ENCODE peak calls at places on chromosomes 5 and 9, in four cellular contexts. B, O, T and L are unnamed samples.

GRCh38 chr5:79229357-79230174 is 6.4 kb upstream of the JMY start:
- DNase-seq in O (no peak), B (no peak), T (peak; percentile 30), L (peak; percentile 26)

GRCh38 chr9:124015661-124016131 is 4.1 kb downstream of the LHX2 start:
- DNase-seq in B (peak; percentile 50), T (no peak), O (peak; percentile 74), L (no peak)

GRCh38 chr5:126965061-126965475 is 65.3 kb downstream of the MARCHF3 start:
- DNase-seq in B (no peak), O (no peak), T (peak; percentile 94), L (peak; percentile 80)

GRCh38 chr9:69036319-69036718 is 767 bp downstream of the FXN start:
- DNase-seq in B (peak; percentile 18), T (no peak), O (no peak), L (no peak)

GRCh38 chr5:108634251-108634950 is 113.3 kb upstream of the FER start:
- DNase-seq in O (no peak), T (no peak), B (no peak), L (peak; percentile 25)

GRCh38 chr5:140926903-140927573 is 939 bp downstream of the PCDHAC1 start:
- DNase-seq in T (peak; percentile 8), O (peak; percentile 72), B (peak; percentile 70), L (no peak)

GRCh38 chr5:115992848-115993350 is 30.6 kb downstream of the LVRN start:
- DNase-seq in B (no peak), T (no peak), O (no peak), L (no peak)

GRCh38 chr9:111038336-111039202 is at the start of gene LPAR1:
- DNase-seq in O (peak; percentile 72), B (peak; percentile 89), T (peak; percentile 76), L (peak; percentile 47)

GRCh38 chr5:38871790-38872551 is 26.2 kb downstream of the OSMR start:
- DNase-seq in O (no peak), T (peak; percentile 99), B (no peak), L (peak; percentile 99)

GRCh38 chr9:107488400-107489143 is 997 bp downstream of the KLF4 start:
- DNase-seq in B (peak; percentile 64), T (peak; percentile 79), O (peak; percentile 68), L (peak; percentile 16)

GRCh38 chr9:87664153-87665060 is 61.5 kb upstream of the CTSL start:
- DNase-seq in T (no peak), O (no peak), B (no peak), L (no peak)

GRCh38 chr5:38553001-38553521 is 3.4 kb downstream of the LIFR start:
- DNase-seq in O (no peak), T (no peak), B (no peak), L (no peak)

GRCh38 chr5:10250804-10251276 is 760 bp downstream of the CCT5 start:
- DNase-seq in T (peak; percentile 33), O (no peak), B (peak; percentile 31), L (no peak)

GRCh38 chr5:24428345-24428744 is 216.4 kb downstream of the CDH10 start:
- DNase-seq in T (no peak), B (no peak), O (no peak), L (no peak)

GRCh38 chr5:95718203-95718602 is 12.9 kb upstream of the RHOBTB3 start:
- DNase-seq in T (no peak), O (no peak), B (no peak), L (no peak)

GRCh38 chr5:127536687-127537086 is 19.2 kb downstream of the PRRC1 start:
- DNase-seq in B (no peak), O (no peak), T (peak; percentile 34), L (peak; percentile 6)

GRCh38 chr5:169296456-169297220 is 4.3 kb downstream of the SLIT3 start:
- DNase-seq in T (peak; percentile 84), B (no peak), O (no peak), L (peak; percentile 57)

GRCh38 chr9:89872913-89873707 is 268.3 kb downstream of the GADD45G start:
- DNase-seq in B (no peak), O (peak; percentile 33), T (no peak), L (no peak)

DNA sequence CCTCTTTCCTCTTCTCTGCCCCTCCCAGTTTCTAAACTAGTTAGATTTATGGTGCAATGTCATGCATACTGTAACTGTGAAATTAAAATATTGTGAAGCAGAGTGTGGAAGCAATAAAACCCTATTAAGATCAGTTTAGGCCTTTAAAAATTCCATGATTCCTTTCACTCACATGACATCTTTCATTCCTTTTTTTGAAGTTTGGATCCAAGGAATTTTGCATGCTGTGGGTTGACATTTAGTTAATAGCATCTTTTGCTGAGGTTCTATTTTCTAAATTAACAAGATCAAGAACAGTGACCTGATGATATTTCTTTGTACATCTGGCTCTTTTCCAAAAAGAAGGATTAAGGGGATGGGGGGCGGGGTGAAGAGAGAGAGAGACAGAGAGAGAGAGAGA is 13.7 kb downstream of the FOXD1 start:
- DNase-seq in B (no peak), T (no peak), O (no peak), L (no peak)
- H3K27me3 ChIP-seq in B (peaks cover 100% of the 10 kb centered on the region), T (peaks cover 12% of the 10 kb centered on the region), O (peaks cover 74% of the 10 kb centered on the region), L (no peaks in the 10 kb centered on the region)

GRCh38 chr5:56161927-56162326 is 71.2 kb downstream of the ANKRD55 start:
- DNase-seq in B (peak; percentile 8), T (no peak), O (no peak), L (no peak)

GRCh38 chr5:56160723-56161445 is 72.2 kb downstream of the ANKRD55 start:
- DNase-seq in T (no peak), B (no peak), O (no peak), L (no peak)

GRCh38 chr5:56159521-56159947 is 73.6 kb downstream of the ANKRD55 start:
- DNase-seq in O (no peak), T (no peak), B (no peak), L (peak; percentile 52)

GRCh38 chr5:56164371-56164770 is 68.8 kb downstream of the ANKRD55 start:
- DNase-seq in T (peak; percentile 46), B (peak; percentile 3), O (no peak), L (no peak)

DNA sequence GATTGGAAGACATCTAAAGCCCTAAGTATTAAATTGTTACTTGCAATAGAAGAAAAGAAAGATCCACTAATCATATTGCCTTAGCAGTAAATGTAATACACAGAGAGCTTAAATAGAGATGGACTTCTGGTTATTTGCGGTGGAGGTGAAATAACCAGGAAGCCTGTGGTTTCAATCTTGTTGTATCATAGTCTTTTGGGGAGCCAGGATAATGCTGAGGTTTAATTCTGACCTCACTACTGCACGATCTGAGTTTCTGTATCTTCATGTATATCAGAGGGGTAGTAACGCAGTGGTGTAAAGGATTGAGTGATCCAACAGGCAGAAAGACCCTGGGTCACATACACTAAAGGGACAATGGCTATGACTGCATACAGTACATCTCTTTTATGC is 71.7 kb downstream of the ANKRD55 start:
- DNase-seq in B (no peak), O (no peak), T (no peak), L (no peak)
- TF ChIP-seq EZH2 in B (no peak), O (no peak), T (no peak), L (no peak)

DNA sequence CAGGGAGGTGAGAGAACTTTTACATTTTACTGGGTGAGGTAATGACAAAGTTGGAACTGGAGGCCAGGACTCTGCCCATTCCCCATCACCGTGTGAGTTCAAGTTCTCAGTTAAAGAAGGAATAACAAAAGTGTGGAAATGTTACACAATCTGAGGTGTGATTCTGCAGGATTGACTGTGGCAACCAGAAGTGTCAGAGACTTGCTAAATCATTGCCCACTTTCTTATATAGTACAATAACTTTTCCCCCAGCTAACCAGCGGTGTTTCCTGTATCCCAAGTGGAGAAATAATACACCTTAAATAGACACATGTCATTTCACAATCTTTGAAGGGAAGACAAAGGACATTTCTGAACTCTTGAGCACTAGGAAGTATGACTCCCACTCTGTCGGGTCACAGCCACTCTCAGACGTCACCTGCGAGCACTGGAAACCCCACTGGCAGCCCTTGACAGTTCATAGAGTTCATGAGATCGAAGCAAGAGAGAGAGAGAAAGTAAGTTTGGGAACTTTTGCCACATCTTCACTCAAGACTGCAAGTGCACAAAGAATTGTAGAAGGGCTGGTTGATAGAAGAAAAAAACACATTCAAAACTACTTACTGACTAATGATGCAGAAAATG is 28.4 kb downstream of the PAX5 start:
- DNase-seq in T (no peak), B (no peak), O (no peak), L (no peak)
- H3K27me3 ChIP-seq in T (peaks cover 32% of the 10 kb centered on the region), B (peaks cover 85% of the 10 kb centered on the region), O (peaks cover 48% of the 10 kb centered on the region), L (peaks cover 86% of the 10 kb centered on the region)

GRCh38 chr5:1446602-1447343 is 1.5 kb upstream of the SLC6A3 start:
- DNase-seq in B (peak; percentile 18), T (no peak), O (no peak), L (no peak)

GRCh38 chr5:1445313-1445894 is at the start of gene SLC6A3:
- DNase-seq in O (peak; percentile 84), T (no peak), B (peak; percentile 93), L (no peak)

GRCh38 chr5:1444361-1445189 is 665 bp downstream of the SLC6A3 start:
- DNase-seq in B (peak; percentile 42), O (no peak), T (no peak), L (no peak)

GRCh38 chr5:1447772-1448361 is 2.6 kb upstream of the SLC6A3 start:
- DNase-seq in T (no peak), B (no peak), O (peak; percentile 20), L (no peak)

GRCh38 chr5:1445895-1446601 is 808 bp upstream of the SLC6A3 start:
- DNase-seq in B (peak; percentile 49), T (no peak), O (peak; percentile 71), L (no peak)
- TF ChIP-seq EZH2 in B (peak; percentile 96), T (peak; percentile 97), O (peak; percentile 67), L (peak; percentile 92)

DNA sequence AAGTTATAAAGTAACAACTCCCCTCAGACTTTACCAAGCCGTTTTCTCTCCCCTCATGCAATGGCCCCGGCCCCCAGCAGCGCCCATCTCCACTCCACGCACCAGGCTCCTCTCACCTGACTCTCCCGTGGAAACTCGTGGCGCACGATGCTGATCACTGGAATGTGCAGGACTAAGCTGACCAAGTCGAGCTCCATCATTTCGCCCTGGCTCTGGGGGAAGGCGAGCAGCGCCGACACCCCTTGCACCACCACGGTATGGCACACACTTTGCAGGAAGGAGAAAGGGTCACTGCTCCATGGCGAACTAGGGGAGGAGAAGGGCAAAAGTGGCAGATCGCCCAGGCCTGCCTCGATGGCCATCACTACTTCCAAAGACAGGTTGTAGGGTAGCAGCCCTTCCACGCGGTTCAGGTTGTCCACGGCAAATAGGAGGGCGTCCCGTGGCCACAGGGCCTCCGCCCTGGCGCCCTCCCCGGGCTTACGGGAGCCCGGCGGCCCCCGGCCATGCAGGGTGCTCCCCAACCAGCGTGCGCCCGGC is 1.2 kb downstream of the GRIN3A start:
- DNase-seq in O (peak; percentile 49), B (peak; percentile 11), T (no peak), L (no peak)
- H3K27me3 ChIP-seq in O (peaks cover 44% of the 10 kb centered on the region), B (peaks cover 100% of the 10 kb centered on the region), T (peaks cover 4% of the 10 kb centered on the region), L (peaks cover 25% of the 10 kb centered on the region)

GRCh38 chr9:70802206-70802605 is 319.2 kb downstream of the TRPM3 start:
- DNase-seq in O (no peak), B (no peak), T (peak; percentile 22), L (peak; percentile 44)
- TF ChIP-seq EZH2 in O (no peak), B (no peak), T (no peak), L (no peak)

GRCh38 chr9:17813798-17814197 is 234.9 kb downstream of the SH3GL2 start:
- DNase-seq in T (no peak), O (no peak), B (no peak), L (no peak)
- H3K27me3 ChIP-seq in T (no peaks in the 10 kb centered on the region), O (no peaks in the 10 kb centered on the region), B (no peaks in the 10 kb centered on the region), L (peaks cover 17% of the 10 kb centered on the region)

GRCh38 chr9:131545786-131546335 is 538 bp downstream of the PRRT1B start:
- DNase-seq in T (no peak), B (no peak), O (peak; percentile 75), L (no peak)
- TF ChIP-seq EZH2 in T (no peak), B (no peak), O (no peak), L (peak; percentile 97)